ENCODE peak calls at places on chromosomes 3 and 15, in four cellular contexts. One of them, this sample, is unnamed.

GRCh38 chr3:34260991-34261365 is 462.5 kb downstream of the PDCD6IP start:
- DNase-seq in adrenal gland: no peak
- DNase-seq in body of pancreas: no peak
- DNase-seq in ovary: no peak
- DNase-seq in this sample: no peak

GRCh38 chr15:80127911-80128310 is 24.9 kb upstream of the FAH start:
- DNase-seq in adrenal gland: no peak
- DNase-seq in body of pancreas: no peak
- DNase-seq in ovary: no peak
- DNase-seq in this sample: no peak

GRCh38 chr3:46293035-46293724 is 50.9 kb downstream of the CCR3 start:
- DNase-seq in adrenal gland: no peak
- DNase-seq in body of pancreas: no peak
- DNase-seq in ovary: no peak
- DNase-seq in this sample: no peak

GRCh38 chr3:171936231-171936841 is 93.2 kb downstream of the TMEM212 start:
- DNase-seq in adrenal gland: peak; percentile 23
- DNase-seq in body of pancreas: no peak
- DNase-seq in ovary: no peak
- DNase-seq in this sample: no peak

GRCh38 chr3:42688487-42689420 is 3.4 kb downstream of the KLHL40 start:
- DNase-seq in adrenal gland: no peak
- DNase-seq in body of pancreas: no peak
- DNase-seq in ovary: peak; percentile 5
- DNase-seq in this sample: no peak

GRCh38 chr3:150371741-150372254 is 36.3 kb upstream of the TSC22D2 start:
- DNase-seq in adrenal gland: peak; percentile 72
- DNase-seq in body of pancreas: peak; percentile 77
- DNase-seq in ovary: no peak
- DNase-seq in this sample: no peak

GRCh38 chr3:58353722-58354553 is 21.2 kb downstream of the PXK start:
- DNase-seq in adrenal gland: no peak
- DNase-seq in body of pancreas: no peak
- DNase-seq in ovary: no peak
- DNase-seq in this sample: no peak

GRCh38 chr3:160287666-160288065 is 62.4 kb downstream of the C3orf80 start:
- DNase-seq in adrenal gland: no peak
- DNase-seq in body of pancreas: no peak
- DNase-seq in ovary: no peak
- DNase-seq in this sample: no peak

GRCh38 chr3:194422188-194422587 is 23.1 kb upstream of the GP5 start:
- DNase-seq in adrenal gland: no peak
- DNase-seq in body of pancreas: no peak
- DNase-seq in ovary: no peak
- DNase-seq in this sample: no peak

GRCh38 chr3:186732169-186732766 is 15.1 kb downstream of the KNG1 start:
- DNase-seq in adrenal gland: no peak
- DNase-seq in body of pancreas: no peak
- DNase-seq in ovary: no peak
- DNase-seq in this sample: no peak

GRCh38 chr3:84108442-84108971 is 850.3 kb upstream of the CADM2 start:
- DNase-seq in adrenal gland: no peak
- DNase-seq in body of pancreas: no peak
- DNase-seq in ovary: no peak
- DNase-seq in this sample: no peak

GRCh38 chr15:74888716-74889115 is 1.1 kb upstream of the MPI start:
- DNase-seq in adrenal gland: no peak
- DNase-seq in body of pancreas: no peak
- DNase-seq in ovary: no peak
- DNase-seq in this sample: no peak

GRCh38 chr3:4738737-4739274 is 240.4 kb upstream of the BHLHE40 start:
- DNase-seq in adrenal gland: no peak
- DNase-seq in body of pancreas: no peak
- DNase-seq in ovary: no peak
- DNase-seq in this sample: peak; percentile 36

GRCh38 chr3:63625161-63625560 is 27.3 kb upstream of the SNTN start:
- DNase-seq in adrenal gland: no peak
- DNase-seq in body of pancreas: no peak
- DNase-seq in ovary: no peak
- DNase-seq in this sample: no peak

GRCh38 chr3:86837871-86838270 is 153.1 kb downstream of the VGLL3 start:
- DNase-seq in adrenal gland: no peak
- DNase-seq in body of pancreas: no peak
- DNase-seq in ovary: no peak
- DNase-seq in this sample: no peak

GRCh38 chr3:25820372-25820771 is 30.5 kb downstream of the OXSM start:
- DNase-seq in adrenal gland: peak; percentile 43
- DNase-seq in body of pancreas: no peak
- DNase-seq in ovary: no peak
- DNase-seq in this sample: no peak

GRCh38 chr3:54427951-54428871 is 305.9 kb downstream of the CACNA2D3 start:
- DNase-seq in adrenal gland: peak; percentile 60
- DNase-seq in body of pancreas: peak; percentile 54
- DNase-seq in ovary: peak; percentile 57
- DNase-seq in this sample: peak; percentile 52

GRCh38 chr3:100782906-100783305 is 73.6 kb downstream of the TFG start:
- DNase-seq in adrenal gland: no peak
- DNase-seq in body of pancreas: no peak
- DNase-seq in ovary: no peak
- DNase-seq in this sample: no peak

GRCh38 chr3:143001369-143002082 is at the start of gene U2SURP:
- DNase-seq in adrenal gland: peak; percentile 98
- DNase-seq in body of pancreas: peak; percentile 96
- DNase-seq in ovary: peak; percentile 95
- DNase-seq in this sample: peak; percentile 98

GRCh38 chr3:132713977-132714727 is 8.1 kb downstream of the NPHP3 start:
- DNase-seq in adrenal gland: no peak
- DNase-seq in body of pancreas: no peak
- DNase-seq in ovary: no peak
- DNase-seq in this sample: no peak

GRCh38 chr3:142987707-142988106 is 13.7 kb upstream of the U2SURP start:
- DNase-seq in adrenal gland: no peak
- DNase-seq in body of pancreas: no peak
- DNase-seq in ovary: no peak
- DNase-seq in this sample: no peak

GRCh38 chr3:31577232-31577631 is 44.5 kb downstream of the STT3B start:
- DNase-seq in adrenal gland: no peak
- DNase-seq in body of pancreas: no peak
- DNase-seq in ovary: no peak
- DNase-seq in this sample: no peak

GRCh38 chr15:62920569-62921502 is 121.7 kb upstream of the TPM1 start:
- DNase-seq in adrenal gland: no peak
- DNase-seq in body of pancreas: no peak
- DNase-seq in ovary: no peak
- DNase-seq in this sample: no peak

GRCh38 chr3:186871403-186871924 is 29.0 kb downstream of the ADIPOQ start:
- DNase-seq in adrenal gland: no peak
- DNase-seq in body of pancreas: no peak
- DNase-seq in ovary: no peak
- DNase-seq in this sample: no peak

GRCh38 chr3:39147711-39148115 is 5.7 kb downstream of the CSRNP1 start:
- DNase-seq in adrenal gland: peak; percentile 61
- DNase-seq in body of pancreas: no peak
- DNase-seq in ovary: no peak
- DNase-seq in this sample: no peak

GRCh38 chr3:106183762-106184391 is 315.1 kb upstream of the CBLB start:
- DNase-seq in adrenal gland: no peak
- DNase-seq in body of pancreas: no peak
- DNase-seq in ovary: no peak
- DNase-seq in this sample: no peak

GRCh38 chr15:47517737-47518136 is 199.6 kb upstream of the SEMA6D start:
- DNase-seq in adrenal gland: no peak
- DNase-seq in body of pancreas: no peak
- DNase-seq in ovary: peak; percentile 10
- DNase-seq in this sample: no peak

GRCh38 chr15:84108725-84109124 is 126.8 kb upstream of the GOLGA6L4 start:
- DNase-seq in adrenal gland: no peak
- DNase-seq in body of pancreas: no peak
- DNase-seq in ovary: no peak
- DNase-seq in this sample: no peak

GRCh38 chr3:23696842-23697241 is 108.9 kb upstream of the UBE2E1 start:
- DNase-seq in adrenal gland: no peak
- DNase-seq in body of pancreas: no peak
- DNase-seq in ovary: no peak
- DNase-seq in this sample: no peak

GRCh38 chr3:195093731-195094130 is 177.2 kb downstream of the XXYLT1 start:
- DNase-seq in adrenal gland: no peak
- DNase-seq in body of pancreas: no peak
- DNase-seq in ovary: no peak
- DNase-seq in this sample: no peak

GRCh38 chr15:39376371-39376909 is 204.4 kb upstream of the THBS1 start:
- DNase-seq in adrenal gland: no peak
- DNase-seq in body of pancreas: no peak
- DNase-seq in ovary: no peak
- DNase-seq in this sample: no peak

GRCh38 chr15:57330619-57331018 is 45.7 kb upstream of the CGNL1 start:
- DNase-seq in adrenal gland: no peak
- DNase-seq in body of pancreas: no peak
- DNase-seq in ovary: no peak
- DNase-seq in this sample: no peak

GRCh38 chr15:57326196-57326595 is 50.1 kb upstream of the CGNL1 start:
- DNase-seq in adrenal gland: no peak
- DNase-seq in body of pancreas: no peak
- DNase-seq in ovary: no peak
- DNase-seq in this sample: no peak

GRCh38 chr15:57329582-57330367 is 46.5 kb upstream of the CGNL1 start:
- DNase-seq in adrenal gland: no peak
- DNase-seq in body of pancreas: no peak
- DNase-seq in ovary: no peak
- DNase-seq in this sample: no peak

GRCh38 chr15:57328479-57329250 is 47.6 kb upstream of the CGNL1 start:
- DNase-seq in adrenal gland: no peak
- DNase-seq in body of pancreas: no peak
- DNase-seq in ovary: no peak
- DNase-seq in this sample: no peak

DNA sequence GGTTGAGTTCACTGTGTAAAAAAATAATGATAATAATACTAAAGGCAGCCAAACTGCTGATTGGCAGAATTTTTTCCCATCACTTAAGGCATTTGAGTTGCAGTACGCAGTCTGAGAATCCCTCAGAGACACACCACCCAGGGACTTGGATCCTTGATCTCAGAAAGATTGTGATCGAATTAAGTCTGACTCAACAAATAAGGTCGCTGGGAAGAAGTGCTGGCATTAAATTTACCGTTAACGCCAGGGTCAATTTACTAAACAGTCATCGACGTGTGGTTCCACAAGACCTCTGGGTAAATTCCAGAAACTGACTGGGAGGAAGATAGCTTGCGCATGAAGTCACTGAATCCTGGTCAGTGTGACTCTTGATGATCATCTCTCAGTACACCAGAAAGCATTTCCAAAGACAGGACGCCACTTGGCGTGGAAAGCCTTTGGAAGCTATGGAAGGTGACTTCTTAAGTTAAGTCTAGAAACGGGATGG is 48.3 kb upstream of the CGNL1 start:
- DNase-seq in adrenal gland: peak; percentile 63
- DNase-seq in body of pancreas: no peak
- DNase-seq in ovary: no peak
- DNase-seq in this sample: no peak
- TF ChIP-seq POLR2A in adrenal gland: no peak
- TF ChIP-seq POLR2A in body of pancreas: no peak
- TF ChIP-seq POLR2A in ovary: no peak
- TF ChIP-seq POLR2A in this sample: no peak

DNA sequence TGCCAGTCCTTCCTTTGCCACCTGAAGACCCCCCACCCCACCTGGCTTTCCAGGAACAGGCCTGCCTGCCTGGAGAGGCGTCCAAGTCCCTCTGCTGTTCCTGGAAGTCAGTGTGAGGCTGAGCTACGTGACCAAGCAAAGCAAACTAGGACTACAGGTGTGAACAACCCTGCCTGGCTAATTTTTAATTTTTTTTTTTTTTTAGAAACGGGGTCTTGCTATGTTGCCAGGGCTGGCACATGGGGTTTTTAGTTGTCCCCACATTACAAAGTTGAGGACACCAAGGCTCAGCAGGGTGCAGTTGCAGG is 17.4 kb downstream of the HEMK1 start:
- DNase-seq in adrenal gland: no peak
- DNase-seq in body of pancreas: no peak
- DNase-seq in ovary: no peak
- DNase-seq in this sample: no peak
- H3K4me1 ChIP-seq in adrenal gland: no peaks in the 10 kb centered on the region
- H3K4me1 ChIP-seq in body of pancreas: peaks cover 87% of the 10 kb centered on the region
- H3K4me1 ChIP-seq in ovary: peaks cover 8% of the 10 kb centered on the region
- H3K4me1 ChIP-seq in this sample: peaks cover 94% of the 10 kb centered on the region

DNA sequence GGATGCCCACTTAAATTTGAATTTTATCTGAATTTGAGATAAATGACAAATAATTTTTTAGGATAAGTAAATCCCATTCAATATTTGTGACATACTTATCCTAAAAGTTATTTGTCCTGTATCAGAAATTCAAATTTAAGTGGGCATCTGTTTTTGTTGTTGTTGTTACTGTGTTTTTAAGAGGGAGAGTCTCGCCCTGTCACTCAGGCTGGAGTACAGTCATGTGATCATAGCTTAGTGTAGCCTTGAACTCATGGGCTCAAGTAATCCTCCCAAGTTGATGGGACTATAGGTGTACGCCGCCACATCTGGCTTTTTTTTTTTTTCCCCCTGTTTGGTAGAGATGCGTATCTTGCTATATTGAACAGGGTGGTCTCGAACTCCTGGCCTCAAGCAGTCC is 283.0 kb downstream of the PTPRG start:
- DNase-seq in adrenal gland: no peak
- DNase-seq in body of pancreas: no peak
- DNase-seq in ovary: no peak
- DNase-seq in this sample: no peak
- TF ChIP-seq POLR2A in adrenal gland: no peak
- TF ChIP-seq POLR2A in body of pancreas: no peak
- TF ChIP-seq POLR2A in ovary: no peak
- TF ChIP-seq POLR2A in this sample: no peak

GRCh38 chr3:113468536-113468935 is 27.2 kb upstream of the CFAP44 start:
- DNase-seq in adrenal gland: no peak
- DNase-seq in body of pancreas: no peak
- DNase-seq in ovary: no peak
- DNase-seq in this sample: no peak
- H3K4me1 ChIP-seq in adrenal gland: no peaks in the 10 kb centered on the region
- H3K4me1 ChIP-seq in body of pancreas: no peaks in the 10 kb centered on the region
- H3K4me1 ChIP-seq in ovary: no peaks in the 10 kb centered on the region
- H3K4me1 ChIP-seq in this sample: no peaks in the 10 kb centered on the region

DNA sequence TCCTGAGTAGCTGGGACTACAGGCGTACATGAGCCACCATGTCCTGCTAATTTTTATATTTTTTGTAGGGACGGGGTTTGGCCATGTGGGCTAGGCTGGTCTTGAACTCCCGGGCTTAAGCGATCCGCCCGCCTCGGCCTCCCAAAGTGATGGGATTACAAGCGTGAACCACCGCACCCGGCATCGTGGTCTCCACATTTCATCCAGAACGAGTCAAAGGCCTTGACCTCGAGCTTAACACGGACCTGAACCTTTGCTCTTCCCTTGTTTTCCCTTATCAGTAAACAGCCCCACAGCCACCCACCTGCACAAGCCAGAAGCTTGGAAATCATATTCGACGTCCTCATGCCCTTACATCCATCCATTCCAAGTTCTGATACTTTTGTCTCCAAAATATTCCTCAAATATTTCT is 1.3 kb upstream of the PTPN23 start:
- DNase-seq in adrenal gland: no peak
- DNase-seq in body of pancreas: no peak
- DNase-seq in ovary: peak; percentile 50
- DNase-seq in this sample: peak; percentile 65
- TF ChIP-seq POLR2A in adrenal gland: no peak
- TF ChIP-seq POLR2A in body of pancreas: no peak
- TF ChIP-seq POLR2A in ovary: no peak
- TF ChIP-seq POLR2A in this sample: no peak